ENCODE peak calls at places on chromosome 1, in seven cellular contexts. A, M, O, K, Z, Y and L are unnamed samples. For H3K4me1, the result is how much of the 10 kb centered on the place peaks cover.

GRCh38 chr1:3625151-3625907 is 514 bp downstream of the TPRG1L start:
- DNase-seq in A (no peak), O (no peak), Y (no peak), Z (peak), K (peak), M (no peak), L (no peak)

GRCh38 chr1:156652131-156652991 is 10.4 kb downstream of the BCAN start:
- DNase-seq in A (no peak), M (no peak), Z (no peak), K (peak), Y (no peak), O (no peak), L (no peak)

GRCh38 chr1:31372961-31373896 is at the start of gene FABP3:
- DNase-seq in M (peak), O (peak), A (no peak), Z (peak), K (peak), Y (peak), L (peak)

GRCh38 chr1:206511362-206512064 is 4.2 kb downstream of the RASSF5 start:
- DNase-seq in M (no peak), Y (no peak), O (peak), Z (no peak), K (no peak), A (no peak), L (no peak)

GRCh38 chr1:221741364-221741970 is 422 bp downstream of the DUSP10 start:
- DNase-seq in Y (peak), O (peak), Z (peak), A (no peak), M (no peak), K (peak), L (peak)

GRCh38 chr1:54582566-54583306 is 34.7 kb downstream of the ACOT11 start:
- DNase-seq in A (no peak), M (no peak), K (no peak), Y (no peak), O (no peak), Z (no peak), L (no peak)

GRCh38 chr1:206898909-206899431 is 1.7 kb downstream of the IL24 start:
- DNase-seq in Z (no peak), Y (no peak), O (no peak), K (no peak), A (no peak), M (no peak), L (no peak)

GRCh38 chr1:89942825-89943658 is 51.9 kb upstream of the ZNF326 start:
- DNase-seq in A (no peak), O (no peak), Y (no peak), K (peak), M (no peak), Z (no peak), L (no peak)

GRCh38 chr1:182646739-182647138 is 37.6 kb downstream of the RGS8 start:
- DNase-seq in Z (no peak), Y (no peak), O (no peak), K (no peak), A (no peak), M (no peak), L (no peak)

GRCh38 chr1:184745929-184746583 is 8.6 kb downstream of the EDEM3 start:
- DNase-seq in O (no peak), Z (no peak), M (no peak), A (no peak), K (no peak), Y (no peak), L (no peak)

GRCh38 chr1:180916012-180916770 is 3.5 kb downstream of the KIAA1614 start:
- DNase-seq in Y (no peak), M (no peak), K (no peak), A (no peak), O (no peak), Z (no peak), L (no peak)

GRCh38 chr1:208381481-208381880 is 137.3 kb upstream of the PLXNA2 start:
- DNase-seq in K (no peak), M (no peak), Y (no peak), Z (no peak), O (no peak), A (no peak), L (no peak)

GRCh38 chr1:226575436-226576390 is 27.1 kb downstream of the STUM start:
- DNase-seq in A (no peak), K (no peak), Z (no peak), M (no peak), Y (no peak), O (no peak), L (no peak)

GRCh38 chr1:117656202-117656641 is 50.4 kb downstream of the TENT5C start:
- DNase-seq in Y (no peak), A (no peak), Z (peak), M (no peak), K (no peak), O (no peak), L (no peak)

GRCh38 chr1:117606608-117607261 is 887 bp downstream of the TENT5C start:
- DNase-seq in Z (peak), M (no peak), K (peak), O (no peak), Y (peak), A (no peak), L (peak)

GRCh38 chr1:104648269-104648691 is 898.6 kb downstream of the AMY1C start:
- DNase-seq in A (no peak), Z (no peak), O (no peak), M (no peak), K (no peak), Y (no peak), L (no peak)

GRCh38 chr1:32172621-32173245 is 6.7 kb upstream of the TXLNA start:
- DNase-seq in A (peak), Y (no peak), M (no peak), O (no peak), Z (no peak), K (peak), L (peak)

GRCh38 chr1:68322837-68323687 is 90.7 kb upstream of the WLS start:
- DNase-seq in O (peak), Z (no peak), A (no peak), M (peak), K (peak), Y (no peak), L (peak)

GRCh38 chr1:218164930-218165686 is 120.0 kb upstream of the RRP15 start:
- DNase-seq in O (peak), K (no peak), Y (no peak), M (no peak), Z (no peak), A (no peak), L (peak)

GRCh38 chr1:109397451-109398342 is at the start of gene SORT1:
- DNase-seq in Y (peak), K (peak), Z (peak), O (peak), M (peak), A (no peak), L (peak)

GRCh38 chr1:96519851-96520281 is 201.7 kb upstream of the PTBP2 start:
- DNase-seq in Z (no peak), A (no peak), K (no peak), M (no peak), Y (no peak), O (no peak), L (no peak)

GRCh38 chr1:184272178-184272866 is 114.5 kb upstream of the C1orf21 start:
- DNase-seq in O (no peak), K (peak), A (no peak), Y (no peak), Z (no peak), M (no peak), L (no peak)

GRCh38 chr1:54851406-54851805 is 35.6 kb downstream of the DHCR24 start:
- DNase-seq in K (no peak), O (no peak), Z (no peak), Y (no peak), M (no peak), A (no peak), L (no peak)

GRCh38 chr1:241569848-241570247 is 37.7 kb downstream of the KMO start:
- DNase-seq in O (no peak), Y (no peak), Z (no peak), K (no peak), M (no peak), A (no peak), L (no peak)

GRCh38 chr1:39084191-39084590 is 58.0 kb downstream of the NDUFS5 start:
- DNase-seq in Y (no peak), A (no peak), M (no peak), K (no peak), Z (no peak), O (no peak), L (no peak)
- H3K4me1 ChIP-seq in Y (under half), A (under half), M (under half), K (under half), Z (under half), O (under half), L (under half)

GRCh38 chr1:26234644-26235384 is 814 bp downstream of the CEP85 start:
- DNase-seq in Y (no peak), O (no peak), Z (no peak), M (no peak), K (peak), A (no peak), L (no peak)
- H3K4me1 ChIP-seq in Y (under half), O (under half), Z (under half), M (under half), K (under half), A (under half), L (under half)

GRCh38 chr1:107251839-107252238 is 111.0 kb downstream of the NTNG1 start:
- DNase-seq in K (no peak), M (no peak), Z (no peak), A (no peak), O (no peak), Y (no peak), L (no peak)
- H3K4me1 ChIP-seq in K (under half), M (under half), Z (under half), A (under half), O (under half), Y (under half), L (under half)

DNA sequence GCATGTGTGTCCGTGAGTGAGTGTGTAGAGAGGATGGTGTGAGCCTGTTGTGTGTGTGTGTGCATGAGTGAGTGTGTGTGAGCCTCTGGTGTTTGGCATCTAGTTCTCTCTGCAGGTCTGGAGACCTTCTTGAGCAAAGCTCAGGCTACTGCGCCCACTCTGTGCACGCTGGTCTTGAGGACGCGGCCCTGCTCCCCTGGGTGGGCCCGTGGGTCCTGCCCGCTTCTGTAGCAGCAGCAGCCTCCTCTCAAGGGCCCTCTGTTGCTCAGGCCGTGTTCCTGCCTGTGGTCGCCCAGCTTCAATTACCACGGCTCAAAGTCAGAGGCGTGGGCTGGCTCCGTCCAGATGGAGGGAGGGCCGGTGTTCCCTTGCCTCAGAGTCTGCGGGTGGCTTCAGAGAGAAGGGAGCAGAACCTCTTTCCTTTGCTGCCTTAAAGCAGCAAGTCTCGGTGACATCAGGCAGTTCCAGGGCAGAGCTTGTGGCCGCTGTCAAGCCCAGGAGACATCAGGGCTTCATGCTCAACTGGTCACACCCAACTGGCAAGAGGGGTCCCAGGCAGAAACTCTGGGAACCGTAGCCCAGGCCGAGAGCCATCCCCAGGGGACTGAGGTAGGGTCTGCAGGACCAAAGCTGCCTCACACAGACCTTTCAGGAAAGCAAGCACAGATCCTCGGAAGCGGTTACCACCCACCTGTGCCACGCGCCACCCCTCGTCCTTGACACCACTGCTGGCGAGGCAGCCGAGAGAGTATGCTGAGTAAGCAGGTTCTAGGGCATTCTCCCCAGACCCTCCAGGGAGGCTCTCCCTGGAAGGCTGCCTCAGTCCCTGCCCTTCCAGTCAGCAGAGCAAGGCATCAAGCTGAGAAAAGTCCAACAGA is 270.5 kb upstream of the VAMP3 start:
- DNase-seq in Y (no peak), K (no peak), Z (no peak), M (no peak), A (no peak), O (peak), L (no peak)
- H3K4me1 ChIP-seq in Y (under half), K (under half), Z (under half), M (under half), A (under half), O (under half), L (under half)